ENCODE peak calls at places on chromosomes 1 and 21, in eight cellular contexts. One of them, this sample, is unnamed.

GRCh38 chr1:45334308-45335245 is 5.4 kb upstream of the TOE1 start:
- DNase-seq in fibroblast of lung: no peak
- DNase-seq in progenitor cell of endocrine pancreas: no peak
- DNase-seq in WERI-Rb-1: peak; percentile 79
- DNase-seq in kidney: no peak
- DNase-seq in kidney epithelial cell: no peak
- DNase-seq in astrocyte of the spinal cord: no peak
- DNase-seq in BE2C: no peak
- DNase-seq in this sample: no peak

GRCh38 chr1:50279622-50280320 is 143.5 kb downstream of the DMRTA2 start:
- DNase-seq in WERI-Rb-1: peak; percentile 16
- DNase-seq in progenitor cell of endocrine pancreas: peak; percentile 24
- DNase-seq in kidney epithelial cell: no peak
- DNase-seq in fibroblast of lung: no peak
- DNase-seq in BE2C: no peak
- DNase-seq in kidney: no peak
- DNase-seq in astrocyte of the spinal cord: peak; percentile 4
- DNase-seq in this sample: no peak

GRCh38 chr1:80363689-80364475 is 1357.4 kb upstream of the ADGRL4 start:
- DNase-seq in kidney: no peak
- DNase-seq in fibroblast of lung: no peak
- DNase-seq in progenitor cell of endocrine pancreas: no peak
- DNase-seq in astrocyte of the spinal cord: no peak
- DNase-seq in BE2C: no peak
- DNase-seq in WERI-Rb-1: peak; percentile 44
- DNase-seq in kidney epithelial cell: no peak
- DNase-seq in this sample: no peak

GRCh38 chr1:43600033-43601020 is 49.6 kb upstream of the KDM4A start:
- DNase-seq in kidney: no peak
- DNase-seq in astrocyte of the spinal cord: no peak
- DNase-seq in BE2C: no peak
- DNase-seq in fibroblast of lung: no peak
- DNase-seq in WERI-Rb-1: no peak
- DNase-seq in progenitor cell of endocrine pancreas: no peak
- DNase-seq in kidney epithelial cell: no peak
- DNase-seq in this sample: no peak

GRCh38 chr1:2072109-2072806 is 22.0 kb downstream of the PRKCZ start:
- DNase-seq in kidney epithelial cell: no peak
- DNase-seq in progenitor cell of endocrine pancreas: no peak
- DNase-seq in BE2C: no peak
- DNase-seq in astrocyte of the spinal cord: no peak
- DNase-seq in WERI-Rb-1: no peak
- DNase-seq in fibroblast of lung: no peak
- DNase-seq in kidney: no peak
- DNase-seq in this sample: no peak

GRCh38 chr1:47569681-47570470 is 132.0 kb downstream of the FOXD2 start:
- DNase-seq in progenitor cell of endocrine pancreas: no peak
- DNase-seq in BE2C: no peak
- DNase-seq in fibroblast of lung: peak; percentile 73
- DNase-seq in kidney epithelial cell: peak; percentile 83
- DNase-seq in astrocyte of the spinal cord: peak; percentile 86
- DNase-seq in kidney: no peak
- DNase-seq in WERI-Rb-1: no peak
- DNase-seq in this sample: no peak

GRCh38 chr1:203722925-203723324 is 42.1 kb upstream of the LAX1 start:
- DNase-seq in astrocyte of the spinal cord: no peak
- DNase-seq in BE2C: no peak
- DNase-seq in kidney: no peak
- DNase-seq in kidney epithelial cell: no peak
- DNase-seq in fibroblast of lung: no peak
- DNase-seq in WERI-Rb-1: no peak
- DNase-seq in progenitor cell of endocrine pancreas: no peak
- DNase-seq in this sample: no peak

GRCh38 chr1:110879758-110880606 is 7.0 kb downstream of the CD53 start:
- DNase-seq in kidney: no peak
- DNase-seq in WERI-Rb-1: no peak
- DNase-seq in astrocyte of the spinal cord: no peak
- DNase-seq in fibroblast of lung: no peak
- DNase-seq in BE2C: no peak
- DNase-seq in kidney epithelial cell: no peak
- DNase-seq in progenitor cell of endocrine pancreas: no peak
- DNase-seq in this sample: no peak

GRCh38 chr21:44880762-44881585 is 7.5 kb upstream of the PTTG1IP start:
- DNase-seq in astrocyte of the spinal cord: peak; percentile 73
- DNase-seq in fibroblast of lung: peak; percentile 20
- DNase-seq in progenitor cell of endocrine pancreas: no peak
- DNase-seq in BE2C: no peak
- DNase-seq in kidney: no peak
- DNase-seq in kidney epithelial cell: peak; percentile 74
- DNase-seq in WERI-Rb-1: no peak
- DNase-seq in this sample: peak; percentile 36

GRCh38 chr1:174023438-174023837 is 1.3 kb upstream of the RC3H1 start:
- DNase-seq in kidney: no peak
- DNase-seq in kidney epithelial cell: peak; percentile 68
- DNase-seq in astrocyte of the spinal cord: peak; percentile 48
- DNase-seq in fibroblast of lung: no peak
- DNase-seq in progenitor cell of endocrine pancreas: no peak
- DNase-seq in BE2C: no peak
- DNase-seq in WERI-Rb-1: peak; percentile 78
- DNase-seq in this sample: no peak

GRCh38 chr1:239387304-239388231 is 1.2 kb downstream of the CHRM3 start:
- DNase-seq in fibroblast of lung: no peak
- DNase-seq in kidney epithelial cell: no peak
- DNase-seq in astrocyte of the spinal cord: peak; percentile 1
- DNase-seq in WERI-Rb-1: peak; percentile 11
- DNase-seq in kidney: peak; percentile 50
- DNase-seq in BE2C: peak; percentile 46
- DNase-seq in progenitor cell of endocrine pancreas: peak; percentile 10
- DNase-seq in this sample: no peak

GRCh38 chr1:228178737-228179720 is 13.4 kb downstream of the IBA57 start:
- DNase-seq in BE2C: peak; percentile 86
- DNase-seq in WERI-Rb-1: no peak
- DNase-seq in kidney epithelial cell: no peak
- DNase-seq in fibroblast of lung: no peak
- DNase-seq in progenitor cell of endocrine pancreas: no peak
- DNase-seq in kidney: peak; percentile 60
- DNase-seq in astrocyte of the spinal cord: no peak
- DNase-seq in this sample: peak; percentile 46

GRCh38 chr1:230186003-230186863 is 119.2 kb downstream of the GALNT2 start:
- DNase-seq in fibroblast of lung: peak; percentile 84
- DNase-seq in kidney: no peak
- DNase-seq in kidney epithelial cell: peak; percentile 39
- DNase-seq in WERI-Rb-1: no peak
- DNase-seq in astrocyte of the spinal cord: peak; percentile 88
- DNase-seq in BE2C: no peak
- DNase-seq in progenitor cell of endocrine pancreas: no peak
- DNase-seq in this sample: no peak

GRCh38 chr1:14571810-14572767 is 26.4 kb upstream of the KAZN start:
- DNase-seq in BE2C: peak; percentile 20
- DNase-seq in WERI-Rb-1: peak; percentile 12
- DNase-seq in astrocyte of the spinal cord: no peak
- DNase-seq in kidney: no peak
- DNase-seq in progenitor cell of endocrine pancreas: no peak
- DNase-seq in fibroblast of lung: no peak
- DNase-seq in kidney epithelial cell: no peak
- DNase-seq in this sample: no peak
- TF ChIP-seq CTCF in BE2C: peak; percentile 51
- TF ChIP-seq CTCF in WERI-Rb-1: peak; percentile 50
- TF ChIP-seq CTCF in astrocyte of the spinal cord: peak; percentile 32
- TF ChIP-seq CTCF in kidney: no peak
- TF ChIP-seq CTCF in progenitor cell of endocrine pancreas: peak; percentile 54
- TF ChIP-seq CTCF in fibroblast of lung: no peak
- TF ChIP-seq CTCF in kidney epithelial cell: peak; percentile 12
- TF ChIP-seq CTCF in this sample: peak; percentile 12

DNA sequence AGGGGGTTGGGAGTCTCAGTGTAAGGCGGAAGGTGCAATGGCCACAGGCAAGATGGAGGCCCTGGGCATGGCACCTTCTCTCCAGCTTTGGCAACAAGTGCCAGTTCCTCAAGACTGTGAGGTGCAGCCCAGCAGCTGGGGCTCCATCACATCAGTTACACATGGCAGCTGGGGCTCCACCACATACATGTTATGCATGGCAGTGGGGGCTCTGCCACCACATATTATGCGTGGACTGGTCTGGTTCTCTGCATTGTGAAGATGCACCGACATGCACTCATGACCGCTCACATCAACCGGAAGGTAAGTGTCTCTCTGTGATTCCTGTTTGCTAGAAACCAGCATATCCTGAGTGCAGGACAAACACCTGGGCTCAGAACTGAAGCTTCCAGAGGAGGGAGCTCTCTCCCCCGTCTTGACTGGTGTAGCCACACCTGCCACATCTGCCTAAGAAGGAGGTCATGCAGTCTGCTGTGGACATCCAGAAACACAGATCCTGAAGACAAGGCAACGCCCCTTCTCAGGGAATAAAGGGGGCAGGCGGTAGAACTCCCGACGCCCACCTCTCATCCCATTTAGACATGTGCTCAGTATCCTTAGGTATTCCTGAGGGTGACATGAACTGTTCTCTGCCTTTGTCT is 104.1 kb upstream of the TMPRSS2 start:
- DNase-seq in kidney epithelial cell: no peak
- DNase-seq in WERI-Rb-1: peak; percentile 48
- DNase-seq in fibroblast of lung: no peak
- DNase-seq in BE2C: no peak
- DNase-seq in progenitor cell of endocrine pancreas: no peak
- DNase-seq in kidney: no peak
- DNase-seq in astrocyte of the spinal cord: no peak
- DNase-seq in this sample: no peak
- TF ChIP-seq CTCF in kidney epithelial cell: peak; percentile 57
- TF ChIP-seq CTCF in WERI-Rb-1: peak; percentile 70
- TF ChIP-seq CTCF in fibroblast of lung: no peak
- TF ChIP-seq CTCF in BE2C: no peak
- TF ChIP-seq CTCF in progenitor cell of endocrine pancreas: no peak
- TF ChIP-seq CTCF in kidney: peak; percentile 23
- TF ChIP-seq CTCF in astrocyte of the spinal cord: peak; percentile 32
- TF ChIP-seq CTCF in this sample: no peak

GRCh38 chr1:216306830-216307229 is 116.4 kb downstream of the USH2A start:
- DNase-seq in progenitor cell of endocrine pancreas: no peak
- DNase-seq in kidney epithelial cell: no peak
- DNase-seq in BE2C: no peak
- DNase-seq in astrocyte of the spinal cord: no peak
- DNase-seq in fibroblast of lung: no peak
- DNase-seq in kidney: no peak
- DNase-seq in WERI-Rb-1: no peak
- DNase-seq in this sample: no peak

GRCh38 chr1:216314369-216315095 is 108.7 kb downstream of the USH2A start:
- DNase-seq in kidney epithelial cell: no peak
- DNase-seq in fibroblast of lung: peak; percentile 59
- DNase-seq in BE2C: no peak
- DNase-seq in astrocyte of the spinal cord: peak; percentile 17
- DNase-seq in kidney: no peak
- DNase-seq in WERI-Rb-1: no peak
- DNase-seq in progenitor cell of endocrine pancreas: no peak
- DNase-seq in this sample: no peak

GRCh38 chr1:216310776-216311175 is 112.5 kb downstream of the USH2A start:
- DNase-seq in kidney: no peak
- DNase-seq in progenitor cell of endocrine pancreas: no peak
- DNase-seq in WERI-Rb-1: peak; percentile 86
- DNase-seq in astrocyte of the spinal cord: peak; percentile 56
- DNase-seq in fibroblast of lung: peak; percentile 80
- DNase-seq in BE2C: peak; percentile 75
- DNase-seq in kidney epithelial cell: no peak
- DNase-seq in this sample: no peak
- TF ChIP-seq CTCF in kidney: no peak
- TF ChIP-seq CTCF in progenitor cell of endocrine pancreas: peak; percentile 60
- TF ChIP-seq CTCF in WERI-Rb-1: peak; percentile 84
- TF ChIP-seq CTCF in astrocyte of the spinal cord: peak; percentile 71
- TF ChIP-seq CTCF in fibroblast of lung: peak; percentile 75
- TF ChIP-seq CTCF in BE2C: peak; percentile 97
- TF ChIP-seq CTCF in kidney epithelial cell: peak; percentile 67
- TF ChIP-seq CTCF in this sample: peak; percentile 79

GRCh38 chr1:58031416-58031815 is 515.1 kb downstream of the OMA1 start:
- DNase-seq in WERI-Rb-1: no peak
- DNase-seq in BE2C: no peak
- DNase-seq in fibroblast of lung: no peak
- DNase-seq in astrocyte of the spinal cord: no peak
- DNase-seq in progenitor cell of endocrine pancreas: no peak
- DNase-seq in kidney epithelial cell: no peak
- DNase-seq in kidney: no peak
- DNase-seq in this sample: no peak

GRCh38 chr1:58033311-58033710 is 513.2 kb downstream of the OMA1 start:
- DNase-seq in kidney: no peak
- DNase-seq in BE2C: no peak
- DNase-seq in kidney epithelial cell: no peak
- DNase-seq in progenitor cell of endocrine pancreas: no peak
- DNase-seq in fibroblast of lung: no peak
- DNase-seq in astrocyte of the spinal cord: no peak
- DNase-seq in WERI-Rb-1: no peak
- DNase-seq in this sample: no peak

GRCh38 chr1:58032621-58033073 is 513.9 kb downstream of the OMA1 start:
- DNase-seq in kidney: no peak
- DNase-seq in progenitor cell of endocrine pancreas: no peak
- DNase-seq in kidney epithelial cell: no peak
- DNase-seq in fibroblast of lung: no peak
- DNase-seq in astrocyte of the spinal cord: no peak
- DNase-seq in BE2C: no peak
- DNase-seq in WERI-Rb-1: no peak
- DNase-seq in this sample: no peak

GRCh38 chr1:58035523-58035922 is 511.0 kb downstream of the OMA1 start:
- DNase-seq in fibroblast of lung: peak; percentile 2
- DNase-seq in BE2C: no peak
- DNase-seq in kidney epithelial cell: no peak
- DNase-seq in progenitor cell of endocrine pancreas: no peak
- DNase-seq in kidney: no peak
- DNase-seq in WERI-Rb-1: no peak
- DNase-seq in astrocyte of the spinal cord: no peak
- DNase-seq in this sample: no peak
- TF ChIP-seq CTCF in fibroblast of lung: no peak
- TF ChIP-seq CTCF in BE2C: no peak
- TF ChIP-seq CTCF in kidney epithelial cell: peak; percentile 10
- TF ChIP-seq CTCF in progenitor cell of endocrine pancreas: no peak
- TF ChIP-seq CTCF in kidney: no peak
- TF ChIP-seq CTCF in WERI-Rb-1: peak; percentile 46
- TF ChIP-seq CTCF in astrocyte of the spinal cord: no peak
- TF ChIP-seq CTCF in this sample: peak; percentile 24

GRCh38 chr21:25735221-25735894 is 586 bp downstream of the GABPA start:
- DNase-seq in fibroblast of lung: peak; percentile 87
- DNase-seq in progenitor cell of endocrine pancreas: peak; percentile 71
- DNase-seq in astrocyte of the spinal cord: peak; percentile 94
- DNase-seq in WERI-Rb-1: peak; percentile 97
- DNase-seq in kidney: peak; percentile 97
- DNase-seq in kidney epithelial cell: peak; percentile 41
- DNase-seq in BE2C: peak; percentile 93
- DNase-seq in this sample: peak; percentile 95
- TF ChIP-seq CTCF in fibroblast of lung: peak; percentile 13
- TF ChIP-seq CTCF in progenitor cell of endocrine pancreas: no peak
- TF ChIP-seq CTCF in astrocyte of the spinal cord: no peak
- TF ChIP-seq CTCF in WERI-Rb-1: no peak
- TF ChIP-seq CTCF in kidney: no peak
- TF ChIP-seq CTCF in kidney epithelial cell: no peak
- TF ChIP-seq CTCF in BE2C: peak; percentile 13
- TF ChIP-seq CTCF in this sample: peak; percentile 49